ENCODE peak calls at places on chromosomes 7 and 10, in four cellular contexts. One of them, this sample, is unnamed.
A peak's percentile ranks its signal among the peaks of the same experiment; 100 is the strongest.

GRCh38 chr10:124588736-124589451 is 127.3 kb downstream of the LHPP start:
- DNase-seq in transverse colon: peak; percentile 62
- DNase-seq in AG04450: no peak
- DNase-seq in kidney epithelial cell: peak; percentile 10
- DNase-seq in this sample: peak; percentile 1

GRCh38 chr10:119473715-119474230 is 68.7 kb downstream of the RGS10 start:
- DNase-seq in transverse colon: no peak
- DNase-seq in AG04450: no peak
- DNase-seq in kidney epithelial cell: no peak
- DNase-seq in this sample: no peak

GRCh38 chr10:116084166-116084565 is 188.8 kb downstream of the GFRA1 start:
- DNase-seq in transverse colon: no peak
- DNase-seq in AG04450: no peak
- DNase-seq in kidney epithelial cell: peak; percentile 55
- DNase-seq in this sample: no peak

GRCh38 chr7:105006367-105007139 is 7.5 kb upstream of the KMT2E start:
- DNase-seq in transverse colon: peak; percentile 67
- DNase-seq in AG04450: no peak
- DNase-seq in kidney epithelial cell: no peak
- DNase-seq in this sample: no peak

GRCh38 chr10:129339191-129339590 is 127.8 kb upstream of the MGMT start:
- DNase-seq in transverse colon: no peak
- DNase-seq in AG04450: no peak
- DNase-seq in kidney epithelial cell: no peak
- DNase-seq in this sample: no peak

GRCh38 chr10:77641788-77642397 is 4.3 kb upstream of the KCNMA1 start:
- DNase-seq in transverse colon: peak; percentile 64
- DNase-seq in AG04450: peak; percentile 53
- DNase-seq in kidney epithelial cell: peak; percentile 44
- DNase-seq in this sample: peak; percentile 42

GRCh38 chr7:142795339-142795863 is 24.6 kb downstream of the PRSS2 start:
- DNase-seq in transverse colon: peak; percentile 27
- DNase-seq in AG04450: no peak
- DNase-seq in kidney epithelial cell: no peak
- DNase-seq in this sample: no peak

GRCh38 chr10:14698487-14699170 is 76.1 kb downstream of the FAM107B start:
- DNase-seq in transverse colon: no peak
- DNase-seq in AG04450: peak; percentile 37
- DNase-seq in kidney epithelial cell: no peak
- DNase-seq in this sample: peak; percentile 3

GRCh38 chr10:1609596-1609995 is 127.7 kb downstream of the ADARB2 start:
- DNase-seq in transverse colon: no peak
- DNase-seq in AG04450: no peak
- DNase-seq in kidney epithelial cell: no peak
- DNase-seq in this sample: no peak

GRCh38 chr7:157618823-157619606 is 282.2 kb downstream of the DNAJB6 start:
- DNase-seq in transverse colon: no peak
- DNase-seq in AG04450: no peak
- DNase-seq in kidney epithelial cell: no peak
- DNase-seq in this sample: no peak

GRCh38 chr7:26379711-26380110 is 88.0 kb downstream of the SNX10 start:
- DNase-seq in transverse colon: peak; percentile 24
- DNase-seq in AG04450: no peak
- DNase-seq in kidney epithelial cell: no peak
- DNase-seq in this sample: no peak

GRCh38 chr10:77604063-77604462 is 33.5 kb downstream of the KCNMA1 start:
- DNase-seq in transverse colon: no peak
- DNase-seq in AG04450: no peak
- DNase-seq in kidney epithelial cell: no peak
- DNase-seq in this sample: no peak

GRCh38 chr7:79716329-79716728 is 262.9 kb upstream of the MAGI2 start:
- DNase-seq in transverse colon: no peak
- DNase-seq in AG04450: no peak
- DNase-seq in kidney epithelial cell: no peak
- DNase-seq in this sample: no peak

GRCh38 chr10:137606-138005 is 2.4 kb downstream of the ZMYND11 start:
- DNase-seq in transverse colon: no peak
- DNase-seq in AG04450: no peak
- DNase-seq in kidney epithelial cell: no peak
- DNase-seq in this sample: no peak

GRCh38 chr7:128032605-128033235 is 1.5 kb upstream of the LRRC4 start:
- DNase-seq in transverse colon: no peak
- DNase-seq in AG04450: no peak
- DNase-seq in kidney epithelial cell: no peak
- DNase-seq in this sample: no peak

GRCh38 chr10:137031-137430 is 1.8 kb downstream of the ZMYND11 start:
- DNase-seq in transverse colon: no peak
- DNase-seq in AG04450: no peak
- DNase-seq in kidney epithelial cell: no peak
- DNase-seq in this sample: no peak

GRCh38 chr7:23960361-23960760 is 250.3 kb downstream of the STK31 start:
- DNase-seq in transverse colon: no peak
- DNase-seq in AG04450: no peak
- DNase-seq in kidney epithelial cell: no peak
- DNase-seq in this sample: no peak

GRCh38 chr7:27917774-27918314 is 177.9 kb downstream of the TAX1BP1 start:
- DNase-seq in transverse colon: no peak
- DNase-seq in AG04450: no peak
- DNase-seq in kidney epithelial cell: peak; percentile 10
- DNase-seq in this sample: no peak

GRCh38 chr7:81721428-81721827 is 48.4 kb downstream of the HGF start:
- DNase-seq in transverse colon: no peak
- DNase-seq in AG04450: no peak
- DNase-seq in kidney epithelial cell: no peak
- DNase-seq in this sample: no peak

GRCh38 chr7:126840869-126841268 is 411.9 kb downstream of the GRM8 start:
- DNase-seq in transverse colon: no peak
- DNase-seq in AG04450: no peak
- DNase-seq in kidney epithelial cell: no peak
- DNase-seq in this sample: no peak

GRCh38 chr10:34715511-34716187 is 99.4 kb downstream of the PARD3 start:
- DNase-seq in transverse colon: no peak
- DNase-seq in AG04450: no peak
- DNase-seq in kidney epithelial cell: no peak
- DNase-seq in this sample: no peak

GRCh38 chr10:126640391-126640790 is 30.1 kb downstream of the C10orf90 start:
- DNase-seq in transverse colon: no peak
- DNase-seq in AG04450: no peak
- DNase-seq in kidney epithelial cell: no peak
- DNase-seq in this sample: no peak

GRCh38 chr7:136637826-136638225 is 230.6 kb upstream of the CHRM2 start:
- DNase-seq in transverse colon: no peak
- DNase-seq in AG04450: no peak
- DNase-seq in kidney epithelial cell: no peak
- DNase-seq in this sample: no peak

GRCh38 chr10:26803849-26804248 is 56.9 kb downstream of the ABI1 start:
- DNase-seq in transverse colon: no peak
- DNase-seq in AG04450: no peak
- DNase-seq in kidney epithelial cell: no peak
- DNase-seq in this sample: no peak

GRCh38 chr7:142908921-142909870 is 23.7 kb upstream of the TRPV6 start:
- DNase-seq in transverse colon: no peak
- DNase-seq in AG04450: no peak
- DNase-seq in kidney epithelial cell: no peak
- DNase-seq in this sample: no peak

GRCh38 chr10:15245530-15245929 is 77.0 kb upstream of the NMT2 start:
- DNase-seq in transverse colon: no peak
- DNase-seq in AG04450: no peak
- DNase-seq in kidney epithelial cell: no peak
- DNase-seq in this sample: no peak

GRCh38 chr10:110420401-110421193 is 77.1 kb upstream of the DUSP5 start:
- DNase-seq in transverse colon: no peak
- DNase-seq in AG04450: no peak
- DNase-seq in kidney epithelial cell: no peak
- DNase-seq in this sample: no peak

GRCh38 chr7:927031-927671 is 27.3 kb downstream of the ADAP1 start:
- DNase-seq in transverse colon: peak; percentile 49
- DNase-seq in AG04450: no peak
- DNase-seq in kidney epithelial cell: no peak
- DNase-seq in this sample: no peak

GRCh38 chr10:132469197-132469942 is 68.2 kb upstream of the INPP5A start:
- DNase-seq in transverse colon: no peak
- DNase-seq in AG04450: no peak
- DNase-seq in kidney epithelial cell: no peak
- DNase-seq in this sample: no peak

GRCh38 chr7:149851449-149851848 is 13.3 kb downstream of the ZNF862 start:
- DNase-seq in transverse colon: no peak
- DNase-seq in AG04450: no peak
- DNase-seq in kidney epithelial cell: no peak
- DNase-seq in this sample: no peak

GRCh38 chr7:29285861-29286260 is 91.3 kb downstream of the CHN2 start:
- DNase-seq in transverse colon: no peak
- DNase-seq in AG04450: no peak
- DNase-seq in kidney epithelial cell: no peak
- DNase-seq in this sample: no peak

GRCh38 chr7:29281782-29282541 is 87.4 kb downstream of the CHN2 start:
- DNase-seq in transverse colon: no peak
- DNase-seq in AG04450: no peak
- DNase-seq in kidney epithelial cell: no peak
- DNase-seq in this sample: no peak

GRCh38 chr7:29284586-29285450 is 90.2 kb downstream of the CHN2 start:
- DNase-seq in transverse colon: no peak
- DNase-seq in AG04450: no peak
- DNase-seq in kidney epithelial cell: no peak
- DNase-seq in this sample: no peak

GRCh38 chr7:29285451-29285807 is 90.9 kb downstream of the CHN2 start:
- DNase-seq in transverse colon: no peak
- DNase-seq in AG04450: no peak
- DNase-seq in kidney epithelial cell: peak; percentile 92
- DNase-seq in this sample: peak; percentile 77

DNA sequence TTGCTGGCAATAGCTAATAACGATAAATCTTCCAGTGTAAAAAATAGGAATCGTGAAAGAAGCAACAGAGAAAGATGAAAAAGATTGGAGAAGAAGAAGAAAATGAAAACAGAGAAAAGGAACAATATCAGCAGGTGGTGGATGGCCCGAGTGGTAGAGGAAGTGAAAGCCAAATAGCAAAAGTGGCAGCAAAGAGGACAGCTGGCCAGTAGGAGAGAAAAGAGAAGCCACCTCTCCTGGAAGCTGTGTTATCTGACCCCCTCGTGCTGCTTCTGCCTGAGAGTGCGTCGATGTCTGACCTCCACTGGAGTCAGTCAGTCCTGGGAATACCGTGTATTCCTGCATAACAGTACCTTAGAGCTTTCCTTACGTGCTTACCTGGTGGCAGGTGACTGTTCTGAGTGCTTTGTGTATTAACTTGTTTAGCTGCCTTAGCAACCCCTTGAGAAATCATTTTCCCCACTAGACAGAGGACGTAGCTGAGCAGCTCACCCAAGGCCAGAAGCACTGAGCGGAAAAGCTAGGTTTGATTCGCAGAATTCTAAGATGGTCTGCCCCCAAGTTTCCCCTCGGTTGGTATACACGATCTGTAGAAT is 88.3 kb downstream of the CHN2 start:
- DNase-seq in transverse colon: no peak
- DNase-seq in AG04450: no peak
- DNase-seq in kidney epithelial cell: no peak
- DNase-seq in this sample: no peak
- H3K4me3 ChIP-seq in transverse colon: no peak overlapping the region
- H3K4me3 ChIP-seq in AG04450: no peak overlapping the region
- H3K4me3 ChIP-seq in kidney epithelial cell: no peak overlapping the region
- H3K4me3 ChIP-seq in this sample: no peak overlapping the region

DNA sequence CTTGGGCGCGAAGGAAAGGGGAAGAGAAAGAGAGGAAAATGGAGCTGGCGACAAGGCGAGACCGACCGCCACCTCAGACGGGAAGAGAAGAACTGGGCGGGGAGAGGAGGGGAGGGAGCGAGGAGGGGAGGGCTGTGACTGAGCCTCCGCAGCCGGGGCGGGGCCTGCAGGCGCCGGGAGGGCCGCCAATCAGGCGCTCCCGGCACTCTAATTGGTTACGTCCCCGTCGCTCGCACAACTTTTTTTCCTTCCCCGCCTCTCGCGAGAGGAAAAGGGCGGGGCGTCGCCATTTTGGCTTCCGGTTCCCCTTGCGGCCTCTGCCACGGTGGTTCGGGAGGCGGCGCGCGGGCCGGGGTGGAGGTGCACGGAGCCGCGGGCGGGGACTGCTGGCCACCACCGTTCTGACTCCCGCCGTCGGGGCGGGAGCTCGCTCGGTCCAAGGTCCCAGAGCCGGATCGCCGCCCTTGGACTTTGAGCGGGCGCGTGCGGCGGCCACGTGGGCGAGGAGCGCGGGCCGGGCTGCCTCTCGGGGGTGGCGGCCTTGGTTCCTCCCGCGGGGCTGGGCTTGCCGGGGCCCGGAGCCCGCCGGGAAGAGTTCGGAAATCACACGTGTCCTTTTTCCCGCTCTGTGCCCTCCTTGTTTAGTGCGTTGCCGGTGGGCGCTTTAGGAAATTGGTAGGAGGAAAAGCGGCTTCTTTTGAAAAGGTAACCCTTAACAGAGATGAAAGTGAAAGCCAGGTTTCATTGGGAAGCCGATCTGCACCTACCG is at the start of gene GDI2:
- DNase-seq in transverse colon: peak; percentile 98
- DNase-seq in AG04450: peak; percentile 88
- DNase-seq in kidney epithelial cell: peak; percentile 76
- DNase-seq in this sample: peak; percentile 49
- TF ChIP-seq CTCF in transverse colon: no peak
- TF ChIP-seq CTCF in AG04450: no peak
- TF ChIP-seq CTCF in kidney epithelial cell: no peak
- TF ChIP-seq CTCF in this sample: no peak

DNA sequence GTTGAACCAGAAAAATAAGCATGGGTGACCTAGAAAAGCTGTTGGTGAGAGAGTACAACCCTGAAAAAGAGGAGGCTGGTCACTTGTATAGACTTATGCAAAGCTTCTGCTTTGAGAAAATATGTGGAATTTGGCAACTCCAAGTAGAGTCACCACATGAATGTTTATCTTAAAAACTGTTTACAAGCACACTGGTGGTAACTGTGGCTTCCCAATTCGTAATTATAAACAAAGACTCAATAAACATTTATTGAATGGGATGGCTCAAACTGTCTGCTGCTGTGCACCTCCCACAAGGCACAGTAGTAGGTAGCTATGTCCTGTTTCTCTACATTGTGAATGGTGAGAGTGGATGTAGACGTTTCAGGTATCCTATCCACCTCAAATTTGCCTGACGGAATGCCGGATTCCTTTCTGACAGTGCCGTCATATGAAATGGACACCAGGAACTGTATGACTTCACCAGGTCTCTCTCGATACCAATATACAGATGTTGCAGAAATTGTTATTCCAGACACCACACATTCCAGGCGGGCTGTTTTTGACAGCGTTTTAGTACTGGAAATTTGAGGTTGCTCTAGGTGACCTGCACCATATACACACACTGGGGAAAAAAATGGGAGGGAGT is 43.4 kb upstream of the TARP start:
- DNase-seq in transverse colon: no peak
- DNase-seq in AG04450: no peak
- DNase-seq in kidney epithelial cell: no peak
- DNase-seq in this sample: no peak
- H3K4me3 ChIP-seq in transverse colon: no peak overlapping the region
- H3K4me3 ChIP-seq in AG04450: no peak overlapping the region
- H3K4me3 ChIP-seq in kidney epithelial cell: no peak overlapping the region
- H3K4me3 ChIP-seq in this sample: no peak overlapping the region

GRCh38 chr7:35694784-35695627 is at the start of gene HERPUD2:
- DNase-seq in transverse colon: peak; percentile 96
- DNase-seq in AG04450: peak; percentile 54
- DNase-seq in kidney epithelial cell: peak; percentile 53
- DNase-seq in this sample: peak; percentile 57
- TF ChIP-seq CTCF in transverse colon: no peak
- TF ChIP-seq CTCF in AG04450: peak; percentile 2
- TF ChIP-seq CTCF in kidney epithelial cell: no peak
- TF ChIP-seq CTCF in this sample: no peak

GRCh38 chr7:16647435-16647960 is 1.5 kb downstream of the BZW2 start:
- DNase-seq in transverse colon: no peak
- DNase-seq in AG04450: no peak
- DNase-seq in kidney epithelial cell: no peak
- DNase-seq in this sample: no peak
- H3K4me3 ChIP-seq in transverse colon: peak overlapping the region; percentile 88
- H3K4me3 ChIP-seq in AG04450: peak overlapping the region; percentile 91
- H3K4me3 ChIP-seq in kidney epithelial cell: peak overlapping the region; percentile 84
- H3K4me3 ChIP-seq in this sample: peak overlapping the region; percentile 86

This sample was measured in epithelial cell of proximal tubule.